ENCODE peak calls at places on chromosomes 13 and 19, in five cellular contexts. U is CD4-positive, alpha-beta memory T cell; D is effector memory CD4-positive, alpha-beta T cell; H is CD4-positive, alpha-beta T cell; T is left ventricle myocardium inferior. S is an unnamed sample.

GRCh38 chr19:18733196-18733647 is 49.7 kb downstream of the CRTC1 start:
- DNase-seq in T (peak; percentile 58), H (no peak), U (no peak), D (no peak), S (no peak)

GRCh38 chr13:102945324-102945815 is 99.5 kb downstream of the ERCC5 start:
- DNase-seq in U (no peak), D (no peak), H (no peak), T (no peak), S (no peak)

GRCh38 chr19:51771369-51771768 is 10.4 kb downstream of the FPR2 start:
- DNase-seq in D (no peak), T (no peak), H (no peak), U (no peak), S (no peak)

GRCh38 chr19:19381007-19381926 is 24.2 kb upstream of the GATAD2A start:
- DNase-seq in T (no peak), D (no peak), H (no peak), U (no peak), S (no peak)

GRCh38 chr19:16244091-16244490 is 46.4 kb downstream of the AP1M1 start:
- DNase-seq in T (no peak), U (no peak), H (no peak), D (no peak), S (no peak)

GRCh38 chr13:111665691-111666095 is 345.3 kb downstream of the TEX29 start:
- DNase-seq in H (no peak), T (no peak), D (no peak), U (no peak), S (no peak)

GRCh38 chr19:31146546-31147183 is 202.6 kb downstream of the TSHZ3 start:
- DNase-seq in H (no peak), D (no peak), U (no peak), T (no peak), S (peak; percentile 79)

GRCh38 chr19:45757696-45758095 is 11.4 kb downstream of the SIX5 start:
- DNase-seq in D (no peak), T (no peak), H (no peak), U (no peak), S (no peak)

GRCh38 chr19:3547301-3547731 is 8.3 kb downstream of the TEKTIP1 start:
- DNase-seq in U (no peak), T (no peak), D (no peak), H (no peak), S (no peak)

GRCh38 chr13:48535791-48536190 is 2.9 kb upstream of the RCBTB2 start:
- DNase-seq in U (no peak), D (no peak), T (no peak), H (no peak), S (no peak)

GRCh38 chr13:32645854-32646253 is 59.6 kb downstream of the PDS5B start:
- DNase-seq in U (no peak), H (no peak), D (no peak), T (no peak), S (no peak)

GRCh38 chr13:95267662-95268369 is 33.4 kb downstream of the ABCC4 start:
- DNase-seq in U (no peak), H (no peak), D (no peak), T (no peak), S (peak; percentile 82)
- H3K27ac ChIP-seq in U (no peak overlapping the region), H (no peak overlapping the region), D (no peak overlapping the region), T (no peak overlapping the region), S (peak overlapping the region; percentile 49)

DNA sequence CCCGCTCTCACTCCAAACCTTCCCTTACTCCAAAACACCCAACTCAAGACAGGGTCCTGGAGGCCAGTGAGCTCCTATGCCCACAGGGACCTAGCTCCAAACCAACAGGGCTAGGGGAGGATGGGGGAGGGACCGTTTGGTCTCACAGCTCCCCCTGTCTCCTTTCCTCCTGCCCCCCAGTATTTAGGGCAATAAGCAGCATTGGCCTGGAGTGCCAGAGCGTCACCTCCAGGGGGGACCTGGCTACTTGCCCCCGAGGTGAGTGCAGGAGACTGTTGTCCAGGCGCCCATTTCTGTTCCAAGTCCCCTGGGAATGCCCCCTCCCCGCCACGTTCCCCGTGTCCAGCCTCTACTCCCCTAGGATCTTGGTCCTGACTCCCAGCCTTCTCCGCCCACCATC is 792 bp downstream of the RETN start:
- DNase-seq in D (no peak), U (no peak), T (no peak), H (no peak), S (no peak)
- H3K27me3 ChIP-seq in D (peaks cover 3% of the 10 kb centered on the region), U (peaks cover 5% of the 10 kb centered on the region), T (peaks cover 72% of the 10 kb centered on the region), H (peaks cover 19% of the 10 kb centered on the region), S (peaks cover 22% of the 10 kb centered on the region)

DNA sequence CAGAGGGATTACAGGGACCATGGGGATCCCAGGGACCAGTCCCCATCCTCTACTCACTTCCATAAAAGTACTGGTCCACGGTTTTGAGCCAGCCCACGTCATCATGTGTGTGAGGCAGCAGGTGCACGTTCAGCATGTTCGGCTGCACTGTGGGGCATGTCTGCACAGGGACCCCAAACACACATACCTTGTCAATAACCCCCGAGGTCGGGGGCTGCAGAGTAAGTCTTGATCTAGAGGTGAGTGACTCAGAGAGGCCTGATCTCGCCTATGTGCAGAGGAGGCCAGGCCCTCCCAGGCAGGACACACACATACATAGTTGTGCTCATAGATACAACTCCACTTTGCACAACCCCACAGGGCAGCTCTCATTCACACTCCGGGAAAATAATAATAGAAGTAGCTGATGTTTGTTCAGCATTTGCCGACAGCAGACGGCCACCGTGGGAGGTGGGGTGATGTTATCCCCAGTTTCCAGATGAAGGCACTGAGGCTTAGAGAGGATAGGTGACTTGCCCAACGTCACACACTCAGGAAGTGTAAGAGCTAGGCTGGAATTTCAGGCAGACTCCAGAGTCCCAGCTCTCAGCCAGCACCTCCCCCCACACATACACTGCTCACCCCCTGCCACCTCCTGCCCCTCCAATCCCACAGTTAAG is 767 bp downstream of the MAN2B1 start:
- DNase-seq in D (no peak), U (no peak), H (no peak), T (no peak), S (no peak)
- H3K27ac ChIP-seq in D (peak overlapping the region; percentile 93), U (peak overlapping the region; percentile 96), H (peak overlapping the region; percentile 85), T (peak overlapping the region; percentile 83), S (peak overlapping the region; percentile 70)

GRCh38 chr19:53982056-53982455 is 9.4 kb upstream of the CACNG6 start:
- DNase-seq in H (no peak), D (no peak), U (no peak), T (no peak), S (no peak)
- H3K27me3 ChIP-seq in H (peaks cover 60% of the 10 kb centered on the region), D (peaks cover 38% of the 10 kb centered on the region), U (peaks cover 39% of the 10 kb centered on the region), T (peaks cover 86% of the 10 kb centered on the region), S (peaks cover 52% of the 10 kb centered on the region)

GRCh38 chr13:46595918-46596315 is 42.9 kb downstream of the LRCH1 start:
- DNase-seq in U (no peak), T (no peak), H (no peak), D (no peak), S (no peak)
- H3K27ac ChIP-seq in U (no peak overlapping the region), T (peak overlapping the region; percentile 67), H (no peak overlapping the region), D (no peak overlapping the region), S (no peak overlapping the region)

S was measured in foreskin keratinocyte.